ENCODE peak calls at places on chromosome 22, in ten cellular contexts. L, D, V, K, R, B, Y, A, T and G are unnamed samples.

GRCh38 chr22:35914665-35915476 is 113.8 kb downstream of the RBFOX2 start:
- DNase-seq in V (peak), A (no peak), R (no peak), L (no peak), D (no peak), B (peak), Y (peak), K (peak), T (no peak), G (no peak)

GRCh38 chr22:26672590-26673468 is 15.4 kb downstream of the MIAT start:
- DNase-seq in R (peak), A (peak), T (peak), B (peak), L (peak), Y (peak), V (peak), D (peak), K (peak), G (peak)

GRCh38 chr22:44026630-44027511 is 2.8 kb downstream of the PARVB start:
- DNase-seq in K (peak), Y (no peak), T (peak), V (peak), B (peak), R (no peak), A (peak), D (peak), L (peak), G (no peak)

GRCh38 chr22:44292521-44292920 is 20.2 kb downstream of the SHISAL1 start:
- DNase-seq in B (no peak), Y (no peak), T (peak), D (no peak), L (no peak), R (no peak), V (no peak), A (no peak), K (no peak), G (no peak)

GRCh38 chr22:31852691-31853370 is 91.5 kb upstream of the YWHAH start:
- DNase-seq in L (no peak), K (peak), B (peak), V (peak), Y (no peak), R (no peak), D (no peak), T (no peak), A (no peak), G (no peak)

GRCh38 chr22:24510694-24511625 is 15.8 kb downstream of the UPB1 start:
- DNase-seq in Y (peak), B (peak), R (no peak), L (no peak), A (no peak), D (no peak), T (no peak), K (peak), V (peak), G (no peak)

GRCh38 chr22:47275479-47276218 is 513.2 kb downstream of the TBC1D22A start:
- DNase-seq in D (no peak), B (peak), L (no peak), T (no peak), K (no peak), A (peak), Y (no peak), V (no peak), R (no peak), G (no peak)

GRCh38 chr22:19232620-19233019 is 54.1 kb upstream of the SLC25A1 start:
- DNase-seq in L (no peak), Y (no peak), B (peak), R (no peak), A (no peak), K (no peak), D (no peak), V (no peak), T (no peak), G (no peak)

GRCh38 chr22:30566125-30566524 is 8.3 kb downstream of the GAL3ST1 start:
- DNase-seq in R (no peak), K (no peak), L (no peak), A (no peak), V (no peak), B (no peak), Y (no peak), T (no peak), D (no peak), G (no peak)

GRCh38 chr22:43004362-43005035 is 10.4 kb downstream of the PACSIN2 start:
- DNase-seq in T (no peak), L (no peak), K (no peak), A (peak), D (no peak), R (no peak), B (peak), Y (peak), V (peak), G (no peak)

GRCh38 chr22:37464181-37464580 is 22.0 kb downstream of the MFNG start:
- DNase-seq in K (no peak), Y (no peak), B (peak), R (no peak), V (no peak), L (no peak), T (peak), A (no peak), D (no peak), G (no peak)

GRCh38 chr22:40975346-40975745 is 24.2 kb downstream of the RBX1 start:
- DNase-seq in K (no peak), R (no peak), L (no peak), D (no peak), Y (no peak), T (no peak), V (peak), A (no peak), B (no peak), G (no peak)

GRCh38 chr22:38230108-38230825 is 28.5 kb downstream of the MAFF start:
- DNase-seq in D (no peak), B (peak), K (no peak), A (no peak), R (no peak), V (peak), T (peak), L (peak), Y (peak), G (no peak)

GRCh38 chr22:25051073-25051472 is 98.6 kb downstream of the KIAA1671 start:
- DNase-seq in K (no peak), Y (no peak), R (no peak), B (no peak), V (no peak), T (peak), L (peak), A (no peak), D (no peak), G (no peak)

GRCh38 chr22:41776381-41776780 is 24.1 kb upstream of the CCDC134 start:
- DNase-seq in V (no peak), R (no peak), Y (no peak), L (no peak), D (no peak), K (no peak), B (no peak), A (peak), T (no peak), G (no peak)

GRCh38 chr22:46465348-46465725 is 72.1 kb downstream of the CELSR1 start:
- DNase-seq in A (peak), B (no peak), L (no peak), K (no peak), R (no peak), Y (no peak), D (no peak), T (no peak), V (no peak), G (no peak)

GRCh38 chr22:20777420-20778177 is 3.7 kb downstream of the SERPIND1 start:
- DNase-seq in A (no peak), R (no peak), T (no peak), D (no peak), B (peak), K (peak), V (peak), Y (peak), L (no peak), G (no peak)

GRCh38 chr22:40805239-40805638 is 13.9 kb downstream of the SLC25A17 start:
- DNase-seq in L (no peak), R (no peak), T (no peak), A (no peak), B (no peak), K (no peak), Y (no peak), V (no peak), D (no peak), G (no peak)

GRCh38 chr22:22999473-22999872 is 70.8 kb upstream of the GNAZ start:
- DNase-seq in T (no peak), B (no peak), Y (no peak), K (no peak), A (no peak), V (no peak), L (no peak), D (no peak), R (no peak), G (no peak)